ENCODE peak calls at places on chromosomes 4 and X, in eight cellular contexts. I, T, L, O, V, G, X and N are unnamed samples.

GRCh38 chrX:20061869-20062254 is 54.8 kb downstream of the MAP7D2 start:
- DNase-seq in G (no peak), T (peak), X (no peak), O (no peak), I (peak), L (no peak), V (no peak), N (peak)

GRCh38 chr4:188534297-188534696 is 395.1 kb downstream of the TRIML1 start:
- DNase-seq in V (no peak), T (no peak), L (no peak), I (no peak), O (no peak), G (no peak), X (no peak), N (no peak)

GRCh38 chr4:123520376-123520775 is 123.8 kb downstream of the SPRY1 start:
- DNase-seq in X (no peak), G (no peak), T (no peak), V (no peak), L (no peak), O (no peak), I (no peak), N (no peak)

GRCh38 chrX:154724999-154725756 is 25.7 kb downstream of the GAB3 start:
- DNase-seq in V (no peak), T (no peak), O (no peak), I (no peak), L (no peak), G (no peak), X (no peak), N (no peak)

GRCh38 chrX:69018416-69019072 is 146.7 kb downstream of the PJA1 start:
- DNase-seq in O (no peak), T (no peak), V (no peak), G (no peak), L (no peak), X (no peak), I (no peak), N (no peak)

GRCh38 chr4:176584031-176584430 is 208.7 kb downstream of the VEGFC start:
- DNase-seq in L (no peak), V (no peak), G (no peak), T (peak), O (no peak), I (peak), X (no peak), N (no peak)

GRCh38 chrX:134604701-134605271 is 53.5 kb downstream of the PLAC1 start:
- DNase-seq in G (peak), X (no peak), T (peak), V (no peak), I (peak), O (no peak), L (no peak), N (peak)

GRCh38 chr4:135411251-135411650 is 1209.7 kb upstream of the PABPC4L start:
- DNase-seq in O (no peak), G (no peak), I (no peak), V (no peak), L (no peak), X (no peak), T (no peak), N (no peak)

GRCh38 chr4:56372774-56373173 is 14.5 kb downstream of the AASDH start:
- DNase-seq in X (no peak), I (peak), O (no peak), T (no peak), V (no peak), L (no peak), G (no peak), N (no peak)

GRCh38 chr4:7236847-7237246 is 44.5 kb downstream of the SORCS2 start:
- DNase-seq in T (peak), V (no peak), L (no peak), X (no peak), O (no peak), I (no peak), G (no peak), N (no peak)

GRCh38 chr4:189036906-189037305 is 897.7 kb downstream of the TRIML1 start:
- DNase-seq in L (no peak), O (no peak), I (no peak), T (no peak), V (no peak), G (no peak), X (no peak), N (no peak)

GRCh38 chrX:137651647-137652046 is 85.7 kb downstream of the ZIC3 start:
- DNase-seq in X (no peak), I (no peak), L (no peak), T (no peak), G (no peak), V (no peak), O (no peak), N (no peak)

GRCh38 chr4:177785000-177785399 is 342.8 kb upstream of the AGA start:
- DNase-seq in V (no peak), T (no peak), X (no peak), G (no peak), L (no peak), I (no peak), O (no peak), N (no peak)

GRCh38 chr4:16032871-16033505 is 50.8 kb downstream of the PROM1 start:
- DNase-seq in O (no peak), I (no peak), L (no peak), V (no peak), G (no peak), T (no peak), X (no peak), N (no peak)

GRCh38 chrX:84046403-84046984 is 141.5 kb downstream of the RPS6KA6 start:
- DNase-seq in V (peak), X (peak), G (peak), L (peak), I (peak), T (peak), O (no peak), N (peak)

GRCh38 chr4:77697860-77698599 is 92.4 kb downstream of the CXCL13 start:
- DNase-seq in O (no peak), T (peak), I (peak), V (no peak), L (no peak), X (peak), G (peak), N (peak)

GRCh38 chrX:120668357-120668756 is 38.5 kb upstream of the C1GALT1C1 start:
- DNase-seq in L (no peak), V (no peak), I (peak), T (no peak), O (no peak), G (no peak), X (no peak), N (no peak)

GRCh38 chrX:120660638-120661037 is 30.8 kb upstream of the C1GALT1C1 start:
- DNase-seq in V (no peak), I (no peak), T (peak), X (no peak), G (no peak), L (no peak), O (no peak), N (peak)

GRCh38 chrX:120664081-120664480 is 34.2 kb upstream of the C1GALT1C1 start:
- DNase-seq in G (no peak), O (no peak), T (peak), I (peak), X (no peak), L (no peak), V (no peak), N (peak)
- TF ChIP-seq CTCF in G (peak), O (no peak), T (peak), I (peak), X (peak), L (no peak), V (no peak), N (peak)

DNA sequence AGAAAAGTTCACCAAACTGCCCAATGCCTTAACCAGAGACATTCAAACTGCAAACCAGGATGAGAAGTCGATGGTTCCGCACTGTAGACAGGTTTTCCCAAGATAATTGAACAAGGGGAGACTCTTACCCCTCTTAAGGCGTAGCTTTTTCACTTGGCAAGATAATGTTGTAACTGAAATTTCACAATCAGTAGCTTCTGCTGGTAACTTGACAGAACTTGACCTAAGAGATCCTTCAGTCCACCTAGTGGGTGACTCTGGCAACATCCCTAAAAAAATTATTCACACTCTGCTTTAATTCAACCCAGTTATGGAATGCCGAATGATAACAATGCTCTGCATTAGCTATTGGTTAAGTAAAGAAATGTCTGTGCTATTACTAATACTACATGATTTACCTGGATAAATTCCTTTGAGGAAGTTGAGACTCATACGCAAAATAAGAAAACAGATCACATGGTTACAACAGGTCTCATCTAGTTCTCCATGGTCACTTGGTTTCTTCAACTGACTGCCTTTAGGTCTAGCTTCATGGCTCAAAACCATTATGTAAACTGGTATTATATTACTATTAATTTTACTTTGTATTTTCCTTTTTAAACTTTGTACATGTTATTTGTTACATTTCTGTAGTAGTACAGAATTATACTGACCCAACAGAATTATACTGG is 9.1 kb downstream of the ELF2 start:
- DNase-seq in X (no peak), L (no peak), I (peak), G (peak), O (no peak), V (no peak), T (peak), N (peak)
- TF ChIP-seq CTCF in X (peak), L (peak), I (peak), G (peak), O (no peak), V (peak), T (peak), N (peak)

DNA sequence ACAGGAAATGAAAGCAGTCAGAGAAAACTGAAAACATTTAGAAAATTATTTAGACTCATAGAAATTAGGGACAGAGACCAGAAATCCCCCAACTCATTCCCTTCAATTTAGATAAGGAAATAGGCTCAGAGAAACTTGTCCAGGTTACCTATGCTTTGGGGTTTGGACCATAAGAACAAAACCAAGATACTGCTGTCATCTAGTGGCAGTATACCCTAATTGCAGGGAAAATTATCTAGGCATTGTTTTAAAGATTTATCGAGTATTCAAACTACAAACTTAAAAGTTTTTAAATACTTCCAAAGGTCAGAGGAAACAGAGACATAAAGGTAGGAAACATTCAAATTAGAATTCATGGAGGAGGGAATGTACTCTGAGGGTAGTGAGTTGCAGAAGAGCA is 67.0 kb upstream of the KLHL13 start:
- DNase-seq in L (no peak), X (no peak), V (no peak), O (no peak), I (no peak), G (no peak), T (no peak), N (no peak)
- TF ChIP-seq CTCF in L (peak), X (peak), V (no peak), O (no peak), I (peak), G (no peak), T (no peak), N (no peak)

DNA sequence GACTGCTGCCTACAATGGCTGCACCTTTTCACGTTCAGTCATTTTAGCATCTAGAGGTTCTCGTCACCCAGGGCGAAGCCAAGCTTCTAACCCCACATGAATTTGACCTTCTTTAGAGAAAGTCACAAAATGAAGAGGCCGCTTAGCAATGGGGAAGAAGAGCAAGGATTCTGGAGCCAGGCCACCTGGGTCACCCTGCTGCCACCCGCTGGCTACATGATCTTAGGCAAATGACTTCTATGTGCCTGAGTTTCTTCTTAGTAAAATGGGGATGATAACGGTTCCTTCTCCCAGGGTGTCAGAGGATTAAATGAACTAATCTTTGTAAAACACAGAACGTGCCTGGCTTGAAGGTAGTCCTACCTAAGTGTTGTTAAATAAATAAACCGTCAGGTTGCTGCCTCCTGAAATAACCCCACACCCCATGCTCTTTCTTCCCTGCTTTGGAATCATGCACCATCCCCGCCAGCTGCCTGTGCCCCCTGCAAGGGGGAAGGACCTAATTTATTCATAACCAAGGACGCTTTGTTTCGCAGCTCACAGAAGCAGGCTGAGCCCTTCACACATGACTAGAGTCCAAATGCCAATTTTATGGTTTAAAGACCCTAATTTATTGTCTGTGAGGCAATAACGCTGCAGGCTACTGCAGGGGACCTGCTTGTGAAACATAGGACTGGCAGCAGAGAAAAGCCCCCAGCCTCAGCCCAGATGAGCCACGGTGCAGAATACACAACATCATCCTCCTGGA is 28.6 kb upstream of the NSG1 start:
- DNase-seq in O (no peak), L (no peak), T (no peak), G (no peak), I (no peak), V (no peak), X (no peak), N (no peak)
- TF ChIP-seq CTCF in O (no peak), L (no peak), T (no peak), G (no peak), I (no peak), V (no peak), X (no peak), N (no peak)

DNA sequence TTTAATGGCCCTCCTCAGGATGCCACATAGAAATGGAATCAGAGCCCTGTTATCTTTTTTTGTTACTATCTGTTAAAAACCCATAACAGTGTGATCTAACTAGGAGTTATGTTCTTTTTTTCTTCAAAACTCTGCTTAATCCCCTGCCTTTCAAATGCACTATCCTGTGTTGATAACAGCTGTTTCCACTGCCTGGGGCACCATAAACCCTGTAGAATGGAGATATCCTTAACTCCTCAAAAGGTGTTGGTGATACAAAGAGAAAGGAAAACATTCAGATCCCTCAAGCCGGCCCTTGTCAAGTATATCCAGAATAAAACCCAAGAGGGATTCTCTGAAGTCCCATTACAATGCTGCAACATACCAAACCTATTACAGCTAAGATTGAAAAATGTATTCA is 108.6 kb downstream of the ACTRT1 start:
- DNase-seq in G (no peak), I (no peak), X (no peak), O (no peak), V (no peak), T (no peak), L (no peak), N (no peak)
- TF ChIP-seq CTCF in G (no peak), I (no peak), X (no peak), O (no peak), V (no peak), T (no peak), L (no peak), N (no peak)

DNA sequence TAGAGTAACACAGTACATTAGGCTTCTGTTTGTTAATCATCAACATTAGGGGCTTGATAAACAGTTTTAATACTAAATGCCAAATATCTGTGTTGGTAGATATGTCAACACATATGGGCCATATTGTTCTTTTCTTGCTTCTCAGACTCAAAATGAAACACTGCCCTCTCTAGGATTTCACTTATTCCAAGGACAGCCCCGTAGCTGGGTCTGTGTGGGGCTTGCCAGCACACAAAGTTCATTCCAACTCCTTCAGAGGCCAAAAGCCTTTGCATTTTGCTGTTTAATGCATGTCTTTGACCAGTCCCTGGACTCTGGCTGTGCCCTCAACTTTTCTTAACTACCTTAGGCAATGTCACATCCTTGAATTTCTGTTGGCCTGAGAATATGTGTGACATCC is 102.0 kb upstream of the ZNF827 start:
- DNase-seq in T (no peak), L (no peak), I (no peak), O (no peak), G (no peak), V (no peak), X (no peak), N (no peak)
- TF ChIP-seq CTCF in T (no peak), L (no peak), I (no peak), O (no peak), G (no peak), V (peak), X (no peak), N (no peak)